ENCODE peak calls at places on chromosomes 1 and 21, in seven cellular contexts. L, W, B, N, Y, O and M are unnamed samples.

GRCh38 chr1:22930235-22930912 is 42.3 kb downstream of the LACTBL1 start:
- DNase-seq in L (no peak), W (no peak), B (peak), N (peak), Y (no peak), O (peak), M (no peak)

GRCh38 chr1:8763888-8764287 is 53.6 kb downstream of the RERE start:
- DNase-seq in L (no peak), W (no peak), B (no peak), N (peak), Y (no peak), O (peak), M (no peak)

GRCh38 chr1:201335901-201336300 is 41.6 kb downstream of the TNNT2 start:
- DNase-seq in L (no peak), W (no peak), B (no peak), N (no peak), Y (no peak), O (no peak), M (no peak)

GRCh38 chr21:37509802-37510393 is 143.3 kb downstream of the DYRK1A start:
- DNase-seq in L (no peak), W (no peak), B (no peak), N (no peak), Y (no peak), O (no peak), M (no peak)

GRCh38 chr1:52637946-52638345 is 5.0 kb downstream of the SHISAL2A start:
- DNase-seq in L (no peak), W (no peak), B (no peak), N (no peak), Y (no peak), O (no peak), M (no peak)

GRCh38 chr1:2789986-2790581 is 11.4 kb downstream of the TTC34 start:
- DNase-seq in L (no peak), W (no peak), B (peak), N (no peak), Y (no peak), O (no peak), M (no peak)

GRCh38 chr1:37892151-37893047 is 33.0 kb upstream of the MTF1 start:
- DNase-seq in L (no peak), W (no peak), B (no peak), N (no peak), Y (no peak), O (no peak), M (no peak)

GRCh38 chr1:165501351-165501974 is 42.3 kb upstream of the LRRC52 start:
- DNase-seq in L (no peak), W (no peak), B (no peak), N (no peak), Y (no peak), O (no peak), M (no peak)

GRCh38 chr1:166914111-166914510 is 38.0 kb upstream of the TADA1 start:
- DNase-seq in L (no peak), W (no peak), B (no peak), N (no peak), Y (no peak), O (no peak), M (no peak)

GRCh38 chr1:77514871-77515776 is 167.3 kb downstream of the ZZZ3 start:
- DNase-seq in L (no peak), W (peak), B (peak), N (no peak), Y (no peak), O (peak), M (no peak)

GRCh38 chr1:103529746-103530145 is 4.2 kb downstream of the RNPC3 start:
- DNase-seq in L (no peak), W (no peak), B (peak), N (no peak), Y (no peak), O (peak), M (no peak)

GRCh38 chr1:32394890-32395415 is 712 bp upstream of the BSDC1 start:
- DNase-seq in L (no peak), W (no peak), B (no peak), N (no peak), Y (no peak), O (no peak), M (no peak)

GRCh38 chr1:206506803-206507394 is 432 bp upstream of the RASSF5 start:
- DNase-seq in L (no peak), W (no peak), B (peak), N (peak), Y (no peak), O (peak), M (no peak)

GRCh38 chr1:85836736-85837135 is 128.5 kb upstream of the ZNHIT6 start:
- DNase-seq in L (peak), W (no peak), B (no peak), N (no peak), Y (no peak), O (no peak), M (no peak)

GRCh38 chr21:39788383-39788782 is 43.4 kb downstream of the IGSF5 start:
- DNase-seq in L (peak), W (peak), B (peak), N (no peak), Y (peak), O (peak), M (peak)

GRCh38 chr1:10286244-10286643 is 75.9 kb downstream of the KIF1B start:
- DNase-seq in L (no peak), W (no peak), B (no peak), N (no peak), Y (no peak), O (no peak), M (no peak)

GRCh38 chr1:223161321-223161720 is 18.3 kb upstream of the TLR5 start:
- DNase-seq in L (no peak), W (no peak), B (no peak), N (no peak), Y (no peak), O (no peak), M (no peak)
- TF ChIP-seq CTCF in L (peak), W (no peak), B (no peak), N (no peak), Y (no peak), O (no peak), M (no peak)

GRCh38 chr1:18099026-18099425 is 8.6 kb upstream of the IGSF21 start:
- DNase-seq in L (no peak), W (no peak), B (no peak), N (no peak), Y (no peak), O (no peak), M (no peak)

GRCh38 chr1:18103788-18104421 is 3.7 kb upstream of the IGSF21 start:
- DNase-seq in L (no peak), W (no peak), B (no peak), N (no peak), Y (no peak), O (no peak), M (no peak)

GRCh38 chr1:18101508-18101907 is 6.1 kb upstream of the IGSF21 start:
- DNase-seq in L (no peak), W (no peak), B (no peak), N (no peak), Y (no peak), O (no peak), M (no peak)

GRCh38 chr1:18100060-18100459 is 7.5 kb upstream of the IGSF21 start:
- DNase-seq in L (no peak), W (no peak), B (no peak), N (no peak), Y (no peak), O (no peak), M (no peak)

DNA sequence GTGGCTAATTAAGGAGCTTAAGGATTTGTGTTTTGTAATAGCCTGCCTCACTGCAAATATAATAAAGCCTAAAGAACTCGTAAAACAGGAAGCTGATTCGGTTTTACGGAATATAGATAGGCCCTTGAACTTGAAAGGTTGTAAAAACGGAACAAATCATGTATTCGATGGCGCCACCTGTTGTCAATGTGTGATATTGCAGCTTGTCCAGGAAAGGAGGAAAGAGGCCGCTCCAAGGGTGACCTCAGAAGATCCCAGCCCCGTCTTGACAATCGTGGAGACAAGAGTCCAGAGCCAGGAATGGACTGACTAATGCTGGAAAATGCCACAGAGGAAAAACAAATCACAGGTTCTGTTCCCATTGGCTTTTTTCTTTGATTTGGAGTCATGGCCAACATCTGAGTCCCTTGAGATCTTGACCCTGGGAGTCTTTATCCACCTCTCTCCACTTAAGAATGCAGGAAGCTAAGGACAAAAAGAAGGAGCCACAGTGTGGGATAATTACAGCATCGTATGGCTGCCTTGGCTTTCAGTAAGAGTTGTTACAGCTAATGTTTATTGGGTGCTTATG is 7.0 kb upstream of the IGSF21 start:
- DNase-seq in L (no peak), W (peak), B (peak), N (peak), Y (peak), O (peak), M (peak)
- TF ChIP-seq CTCF in L (peak), W (peak), B (peak), N (peak), Y (peak), O (peak), M (no peak)

GRCh38 chr1:57632401-57632800 is 208.5 kb upstream of the DAB1 start:
- DNase-seq in L (no peak), W (no peak), B (no peak), N (no peak), Y (no peak), O (no peak), M (no peak)

GRCh38 chr1:57633055-57633454 is 209.2 kb upstream of the DAB1 start:
- DNase-seq in L (no peak), W (no peak), B (peak), N (no peak), Y (no peak), O (no peak), M (no peak)

GRCh38 chr1:57638239-57638638 is 214.4 kb upstream of the DAB1 start:
- DNase-seq in L (no peak), W (no peak), B (no peak), N (no peak), Y (no peak), O (no peak), M (no peak)

GRCh38 chr1:57633881-57634280 is 210.0 kb upstream of the DAB1 start:
- DNase-seq in L (no peak), W (no peak), B (no peak), N (no peak), Y (no peak), O (no peak), M (no peak)

DNA sequence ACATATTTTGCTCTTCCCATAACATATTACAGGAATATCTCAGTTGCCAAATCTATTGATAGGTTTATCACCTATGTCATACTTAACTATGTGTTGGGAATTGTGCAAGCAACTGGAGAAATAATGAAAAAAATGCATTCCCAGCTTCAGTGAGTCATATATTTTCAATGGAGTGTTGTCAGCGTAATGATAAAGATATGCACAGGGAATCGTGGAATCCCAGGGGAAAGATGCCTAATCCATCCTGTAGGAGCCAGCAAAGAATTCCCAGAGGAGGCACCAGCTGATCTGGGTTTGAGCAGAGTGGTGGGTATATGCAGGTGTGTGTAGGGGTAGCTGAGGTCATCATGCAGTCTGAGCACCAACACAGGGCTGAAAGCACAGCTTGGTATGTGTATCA is 213.3 kb upstream of the DAB1 start:
- DNase-seq in L (no peak), W (no peak), B (no peak), N (no peak), Y (no peak), O (no peak), M (no peak)
- TF ChIP-seq CTCF in L (no peak), W (no peak), B (no peak), N (no peak), Y (no peak), O (no peak), M (no peak)

GRCh38 chr21:15061747-15062146 is 3.1 kb downstream of the NRIP1 start:
- DNase-seq in L (no peak), W (no peak), B (no peak), N (no peak), Y (no peak), O (no peak), M (no peak)

GRCh38 chr21:15063081-15063820 is 1.5 kb downstream of the NRIP1 start:
- DNase-seq in L (no peak), W (no peak), B (no peak), N (peak), Y (no peak), O (peak), M (no peak)

GRCh38 chr21:15061284-15061683 is 3.5 kb downstream of the NRIP1 start:
- DNase-seq in L (no peak), W (no peak), B (no peak), N (no peak), Y (no peak), O (no peak), M (no peak)

GRCh38 chr21:15063821-15064575 is 802 bp downstream of the NRIP1 start:
- DNase-seq in L (no peak), W (peak), B (peak), N (no peak), Y (peak), O (peak), M (no peak)

DNA sequence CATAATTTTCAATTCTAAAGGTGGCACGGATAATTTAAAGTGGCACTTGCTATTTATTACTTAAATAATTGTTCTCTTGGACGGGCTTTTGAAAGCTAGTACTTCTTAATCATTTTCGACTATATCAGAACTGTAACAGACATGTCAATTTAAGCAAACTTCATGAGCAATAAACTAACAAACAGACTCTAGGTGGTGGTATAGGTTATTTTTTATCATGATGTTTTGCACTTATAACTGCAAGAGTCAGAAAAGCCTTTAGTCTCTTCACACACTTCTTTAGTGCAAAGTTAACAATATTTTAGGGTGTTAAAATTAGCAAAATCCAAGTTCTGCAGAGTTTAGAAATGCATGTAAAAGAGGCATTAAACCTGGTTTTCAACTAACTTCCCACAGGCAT is 2.2 kb downstream of the NRIP1 start:
- DNase-seq in L (no peak), W (no peak), B (no peak), N (peak), Y (no peak), O (no peak), M (no peak)
- TF ChIP-seq CTCF in L (no peak), W (peak), B (no peak), N (peak), Y (no peak), O (no peak), M (no peak)

DNA sequence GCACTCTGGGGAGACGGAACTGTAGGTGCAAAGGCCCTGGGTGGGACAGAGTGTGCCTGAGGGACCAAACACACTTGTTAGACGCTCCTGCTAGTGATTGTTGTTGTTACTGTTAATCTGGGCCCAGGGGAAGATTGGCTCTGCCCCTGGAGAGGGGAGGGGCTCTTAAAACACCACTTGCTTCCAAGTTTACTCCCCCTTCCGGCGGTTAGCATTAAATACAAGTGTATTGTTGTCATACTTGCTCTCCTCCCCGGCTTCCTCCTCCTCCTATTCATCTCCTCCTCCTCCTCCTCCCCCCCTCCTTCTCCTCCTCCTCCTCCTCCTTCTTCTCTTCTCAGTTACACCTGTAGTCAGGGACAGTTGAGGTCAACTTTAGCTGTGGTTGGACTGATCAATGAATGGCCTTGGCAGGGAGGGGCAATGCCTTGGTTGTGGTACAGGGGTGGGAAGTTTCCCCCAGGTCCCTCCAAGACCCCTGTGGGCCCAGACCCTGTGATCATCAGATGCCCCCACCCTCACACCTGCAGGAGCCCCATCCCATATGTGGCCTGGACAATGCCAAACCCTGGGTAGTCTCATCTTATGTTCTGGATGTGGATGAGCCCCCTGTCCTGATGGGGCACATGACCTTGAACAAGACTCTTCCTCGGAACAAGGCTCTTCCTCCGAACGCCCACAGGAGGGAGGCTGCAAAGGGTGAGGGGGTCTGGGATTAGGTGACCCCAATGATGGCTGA is 217.3 kb downstream of the PTPRU start:
- DNase-seq in L (peak), W (no peak), B (peak), N (peak), Y (no peak), O (peak), M (no peak)
- TF ChIP-seq CTCF in L (peak), W (no peak), B (peak), N (peak), Y (no peak), O (peak), M (no peak)

GRCh38 chr1:26289158-26290059 is 9.5 kb downstream of the SH3BGRL3 start:
- DNase-seq in L (no peak), W (peak), B (no peak), N (peak), Y (no peak), O (peak), M (no peak)
- TF ChIP-seq CTCF in L (no peak), W (no peak), B (no peak), N (no peak), Y (no peak), O (no peak), M (no peak)

GRCh38 chr1:84509029-84509428 is 2.6 kb upstream of the GNG5 start:
- DNase-seq in L (no peak), W (no peak), B (no peak), N (no peak), Y (no peak), O (no peak), M (no peak)

GRCh38 chr1:84506729-84507453 is 510 bp upstream of the GNG5 start:
- DNase-seq in L (no peak), W (no peak), B (no peak), N (no peak), Y (no peak), O (no peak), M (no peak)

GRCh38 chr1:84508510-84508909 is 2.1 kb upstream of the GNG5 start:
- DNase-seq in L (no peak), W (no peak), B (no peak), N (no peak), Y (no peak), O (no peak), M (no peak)

GRCh38 chr1:84510668-84511067 is 4.3 kb upstream of the GNG5 start:
- DNase-seq in L (no peak), W (no peak), B (no peak), N (no peak), Y (no peak), O (no peak), M (no peak)

DNA sequence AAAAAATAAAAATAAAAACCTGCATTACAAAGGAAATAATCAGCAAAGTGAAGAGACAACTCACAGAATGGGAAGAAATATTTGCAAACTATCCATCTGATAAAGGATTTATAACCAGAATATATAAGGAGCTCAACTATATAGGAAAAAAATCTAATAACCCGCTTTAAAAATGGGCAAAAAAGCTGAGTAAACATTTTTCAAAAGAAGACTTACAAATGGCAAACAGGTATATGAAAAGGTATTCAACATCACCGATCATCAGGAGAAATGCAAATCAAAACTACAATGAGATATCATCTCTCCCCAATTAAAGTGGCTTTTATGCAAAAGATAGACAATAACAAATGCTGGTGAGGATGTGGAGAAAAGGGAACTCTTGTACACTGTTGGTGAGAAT is 3.8 kb upstream of the GNG5 start:
- DNase-seq in L (no peak), W (no peak), B (no peak), N (no peak), Y (no peak), O (no peak), M (no peak)
- TF ChIP-seq CTCF in L (no peak), W (no peak), B (no peak), N (no peak), Y (no peak), O (no peak), M (no peak)

GRCh38 chr1:47374501-47374900 is 40.9 kb downstream of the CMPK1 start:
- DNase-seq in L (no peak), W (no peak), B (no peak), N (no peak), Y (no peak), O (no peak), M (no peak)
- TF ChIP-seq CTCF in L (no peak), W (no peak), B (no peak), N (no peak), Y (no peak), O (no peak), M (no peak)